ENCODE peak calls at places on chromosomes 11 and 22, in four cellular contexts. I is CD4-positive, CD25-positive, alpha-beta regulatory T cell; N is stimulated activated naive CD8-positive, alpha-beta T cell treated with anti-CD3 and anti-CD28 coated beads, Interleukin-15, Interleukin-2, amounts not matched to agents 100 U/mL and 50 U/mL, for 24 hours; P is AG20443. E is an unnamed sample.

GRCh38 chr11:69912161-69912910 is 93.1 kb upstream of the FGF3 start:
- DNase-seq in I (no peak), P (no peak), N (no peak), E (no peak)

GRCh38 chr11:112526699-112527410 is 266.2 kb upstream of the PLET1 start:
- DNase-seq in P (peak), N (peak), I (no peak), E (no peak)

GRCh38 chr11:118652681-118653181 is 26.7 kb downstream of the TREH start:
- DNase-seq in I (peak), P (no peak), N (no peak), E (no peak)

GRCh38 chr11:132312616-132313210 is 942.3 kb downstream of the NTM start:
- DNase-seq in I (peak), P (peak), N (no peak), E (peak)

GRCh38 chr11:102476812-102477211 is 24.2 kb upstream of the TMEM123 start:
- DNase-seq in N (peak), P (no peak), I (peak), E (no peak)

GRCh38 chr11:65539401-65540289 is 14.8 kb downstream of the SCYL1 start:
- DNase-seq in I (peak), N (no peak), P (no peak), E (peak)

GRCh38 chr11:43699879-43700278 is 19.3 kb downstream of the HSD17B12 start:
- DNase-seq in N (no peak), I (no peak), P (no peak), E (no peak)

GRCh38 chr11:29623144-29623722 is 393.6 kb downstream of the KCNA4 start:
- DNase-seq in N (no peak), I (no peak), P (no peak), E (no peak)

GRCh38 chr11:109940816-109941215 is 152.4 kb upstream of the ZC3H12C start:
- DNase-seq in I (peak), N (no peak), P (peak), E (no peak)

GRCh38 chr22:28939394-28939793 is 56.0 kb downstream of the ZNRF3 start:
- DNase-seq in I (no peak), P (no peak), N (no peak), E (no peak)

GRCh38 chr22:46462726-46463371 is 74.6 kb downstream of the CELSR1 start:
- DNase-seq in N (no peak), P (peak), I (no peak), E (no peak)

GRCh38 chr22:45742866-45743450 is 71.3 kb downstream of the ATXN10 start:
- DNase-seq in I (no peak), N (no peak), P (no peak), E (no peak)

GRCh38 chr11:64998141-64998540 is 1.4 kb upstream of the BATF2 start:
- DNase-seq in N (no peak), P (no peak), I (peak), E (no peak)

GRCh38 chr11:66429983-66430602 is 8.6 kb downstream of the MRPL11 start:
- DNase-seq in N (peak), P (peak), I (peak), E (peak)

GRCh38 chr11:9150944-9151343 is 59.5 kb upstream of the SCUBE2 start:
- DNase-seq in I (no peak), N (no peak), P (no peak), E (no peak)

GRCh38 chr22:31144223-31144622 is 3.9 kb upstream of the PLA2G3 start:
- DNase-seq in N (no peak), I (peak), P (no peak), E (no peak)

GRCh38 chr22:40534379-40535188 is 101.9 kb downstream of the MRTFA start:
- DNase-seq in P (peak), I (no peak), N (peak), E (no peak)

GRCh38 chr11:20015529-20016427 is 144.5 kb downstream of the DBX1 start:
- DNase-seq in N (no peak), P (no peak), I (no peak), E (no peak)

GRCh38 chr11:112174789-112175595 is at the start of gene BCO2:
- DNase-seq in N (peak), I (peak), P (peak), E (peak)

GRCh38 chr11:86644291-86644690 is 28.1 kb downstream of the ME3 start:
- DNase-seq in I (no peak), N (no peak), P (peak), E (no peak)

GRCh38 chr11:63523151-63523550 is 13.5 kb upstream of the PLAAT4 start:
- DNase-seq in I (no peak), N (no peak), P (no peak), E (no peak)